ENCODE peak calls at places on chromosomes 6 and 20, in nine cellular contexts. I is DMS153; S is fibroblast of mammary gland; N is dermis microvascular lymphatic vessel endothelial cell; Z is A549; Y is A172; Q is stimulated activated CD8-positive, alpha-beta memory T cell treated with anti-CD3 and anti-CD28 coated beads, Interleukin-15, amount 100 ng/mL, for 24 hours; T is head of caudate nucleus; K is RWPE2. H is an unnamed sample.

GRCh38 chr6:53128842-53129241 is 19.8 kb downstream of the GCM1 start:
- DNase-seq in K (no peak), N (no peak), S (no peak), T (no peak), Q (no peak), Y (no peak), Z (no peak), I (no peak), H (no peak)

GRCh38 chr6:54060286-54060685 is 51.0 kb upstream of the MLIP start:
- DNase-seq in Q (no peak), N (peak), I (no peak), S (peak), Y (no peak), K (no peak), T (no peak), Z (no peak), H (peak)

GRCh38 chr6:156883497-156884252 is 106.5 kb downstream of the ARID1B start:
- DNase-seq in I (peak), Z (no peak), K (no peak), Q (no peak), S (peak), T (peak), Y (no peak), N (peak), H (no peak)

GRCh38 chr6:72554761-72555221 is 67.1 kb upstream of the KCNQ5 start:
- DNase-seq in K (no peak), Y (peak), T (no peak), N (no peak), Z (no peak), Q (no peak), I (peak), S (no peak), H (no peak)

GRCh38 chr6:2596222-2596621 is 154.5 kb downstream of the MYLK4 start:
- DNase-seq in Q (no peak), I (no peak), Y (no peak), N (no peak), K (no peak), T (no peak), Z (no peak), S (no peak), H (no peak)

GRCh38 chr6:33192105-33192646 is at the start of gene COL11A2:
- DNase-seq in Z (no peak), T (no peak), N (no peak), Y (no peak), I (no peak), S (no peak), Q (no peak), K (no peak), H (no peak)

GRCh38 chr6:29943053-29943966 is 978 bp downstream of the HLA-A start:
- DNase-seq in Z (no peak), T (no peak), S (no peak), N (peak), I (no peak), K (no peak), Q (no peak), Y (no peak), H (no peak)

GRCh38 chr6:144289006-144289405 is 3.9 kb downstream of the UTRN start:
- DNase-seq in Q (no peak), T (no peak), S (peak), K (no peak), I (no peak), Y (no peak), Z (no peak), N (no peak), H (peak)

GRCh38 chr6:3913077-3913957 is 64.1 kb downstream of the FAM50B start:
- DNase-seq in S (peak), Q (no peak), I (peak), N (peak), T (peak), K (peak), Z (peak), Y (peak), H (peak)

GRCh38 chr20:13261460-13262301 is 40.6 kb downstream of the ISM1 start:
- DNase-seq in S (peak), Y (peak), K (no peak), N (peak), Z (peak), T (peak), I (peak), Q (peak), H (peak)

GRCh38 chr20:10605547-10606195 is 68.1 kb downstream of the JAG1 start:
- DNase-seq in T (no peak), K (no peak), Q (no peak), S (no peak), N (no peak), I (no peak), Y (no peak), Z (no peak), H (no peak)

H was measured in foreskin fibroblast.